ENCODE peak calls at places on chromosomes 3 and 15, in eight cellular contexts. E, A, N, L, K, J, F and M are unnamed samples.

GRCh38 chr3:14124223-14124614 is 451 bp downstream of the CHCHD4 start:
- DNase-seq in E (peak; percentile 61), A (peak; percentile 69), N (no peak), L (peak; percentile 48), K (peak; percentile 76), J (no peak), F (peak; percentile 58), M (no peak)

GRCh38 chr15:101017041-101017754 is 98.0 kb downstream of the LRRK1 start:
- DNase-seq in E (no peak), A (no peak), N (peak; percentile 46), L (no peak), K (no peak), J (no peak), F (no peak), M (no peak)

GRCh38 chr15:35603298-35603697 is 57.3 kb upstream of the DPH6 start:
- DNase-seq in E (peak; percentile 62), A (no peak), N (no peak), L (peak; percentile 25), K (no peak), J (peak; percentile 84), F (peak; percentile 73), M (no peak)

GRCh38 chr3:197444793-197445403 is 110.9 kb downstream of the BDH1 start:
- DNase-seq in E (no peak), A (no peak), N (no peak), L (no peak), K (no peak), J (no peak), F (no peak), M (no peak)

GRCh38 chr3:171284308-171285075 is 175.7 kb downstream of the TNIK start:
- DNase-seq in E (peak; percentile 94), A (peak; percentile 21), N (no peak), L (peak; percentile 76), K (peak; percentile 36), J (peak; percentile 98), F (peak; percentile 98), M (no peak)

GRCh38 chr3:109532257-109533216 is 195.2 kb upstream of the DPPA4 start:
- DNase-seq in E (peak; percentile 88), A (peak; percentile 36), N (no peak), L (no peak), K (no peak), J (peak; percentile 81), F (peak; percentile 78), M (peak; percentile 13)

GRCh38 chr3:27293954-27294353 is 75.2 kb downstream of the NEK10 start:
- DNase-seq in E (peak; percentile 88), A (no peak), N (no peak), L (no peak), K (no peak), J (peak; percentile 20), F (no peak), M (no peak)

GRCh38 chr15:84878504-84878903 is 6.0 kb upstream of the SLC28A1 start:
- DNase-seq in E (peak; percentile 79), A (peak; percentile 58), N (no peak), L (no peak), K (peak; percentile 51), J (peak; percentile 39), F (peak; percentile 73), M (no peak)

GRCh38 chr3:24315342-24315741 is 179.3 kb downstream of the THRB start:
- DNase-seq in E (no peak), A (no peak), N (no peak), L (no peak), K (no peak), J (no peak), F (no peak), M (no peak)

GRCh38 chr3:20924646-20925395 is 738.8 kb upstream of the SGO1 start:
- DNase-seq in E (peak; percentile 25), A (no peak), N (no peak), L (no peak), K (no peak), J (peak; percentile 43), F (no peak), M (no peak)

GRCh38 chr3:69994934-69995333 is 4.6 kb upstream of the SAMMSON start:
- DNase-seq in E (no peak), A (no peak), N (no peak), L (no peak), K (no peak), J (no peak), F (no peak), M (no peak)

GRCh38 chr15:66298803-66299251 is 5.5 kb downstream of the DIS3L start:
- DNase-seq in E (no peak), A (no peak), N (no peak), L (no peak), K (no peak), J (no peak), F (no peak), M (no peak)

GRCh38 chr3:168990111-168990510 is 673.4 kb downstream of the MECOM start:
- DNase-seq in E (no peak), A (no peak), N (no peak), L (no peak), K (no peak), J (no peak), F (no peak), M (no peak)

GRCh38 chr15:85756411-85757072 is 38.2 kb downstream of the KLHL25 start:
- DNase-seq in E (no peak), A (no peak), N (peak; percentile 60), L (no peak), K (no peak), J (no peak), F (peak; percentile 27), M (no peak)

GRCh38 chr15:77071338-77072223 is 672 bp upstream of the TSPAN3 start:
- DNase-seq in E (no peak), A (no peak), N (no peak), L (no peak), K (no peak), J (no peak), F (peak; percentile 60), M (no peak)

GRCh38 chr3:128492353-128493220 is at the start of gene GATA2:
- DNase-seq in E (peak; percentile 63), A (peak; percentile 76), N (peak; percentile 53), L (no peak), K (peak; percentile 25), J (peak; percentile 45), F (peak; percentile 59), M (no peak)

GRCh38 chr3:48268936-48269551 is 28.1 kb downstream of the ZNF589 start:
- DNase-seq in E (no peak), A (no peak), N (no peak), L (no peak), K (no peak), J (peak; percentile 42), F (no peak), M (peak; percentile 11)

GRCh38 chr15:59746777-59747176 is 57.7 kb upstream of the BNIP2 start:
- DNase-seq in E (no peak), A (no peak), N (no peak), L (no peak), K (no peak), J (no peak), F (no peak), M (no peak)

GRCh38 chr15:77446840-77447390 is 26.2 kb downstream of the HMG20A start:
- DNase-seq in E (no peak), A (no peak), N (no peak), L (no peak), K (no peak), J (no peak), F (no peak), M (no peak)

GRCh38 chr15:91114301-91114700 is 14.2 kb downstream of the SV2B start:
- DNase-seq in E (no peak), A (no peak), N (no peak), L (no peak), K (no peak), J (no peak), F (no peak), M (no peak)

GRCh38 chr3:78285032-78285728 is 1245.3 kb downstream of the ROBO2 start:
- DNase-seq in E (no peak), A (no peak), N (no peak), L (no peak), K (no peak), J (no peak), F (no peak), M (no peak)

GRCh38 chr15:88878720-88879184 is 16.6 kb downstream of the HAPLN3 start:
- DNase-seq in E (peak; percentile 58), A (peak; percentile 26), N (peak; percentile 77), L (no peak), K (no peak), J (peak; percentile 32), F (peak; percentile 70), M (no peak)

GRCh38 chr15:83219026-83219425 is 11.4 kb upstream of the HDGFL3 start:
- DNase-seq in E (no peak), A (no peak), N (no peak), L (no peak), K (no peak), J (peak; percentile 12), F (no peak), M (no peak)

GRCh38 chr15:52622791-52623190 is 54.0 kb upstream of the ARPP19 start:
- DNase-seq in E (no peak), A (no peak), N (no peak), L (no peak), K (no peak), J (no peak), F (no peak), M (no peak)
- H3K36me3 ChIP-seq in E (peaks cover 97% of the 10 kb centered on the region), A (no peaks in the 10 kb centered on the region), N (peaks cover 3% of the 10 kb centered on the region), L (peaks cover 7% of the 10 kb centered on the region), K (peaks cover 42% of the 10 kb centered on the region), J (no peaks in the 10 kb centered on the region), F (peaks cover 10% of the 10 kb centered on the region), M (peaks cover 12% of the 10 kb centered on the region)

GRCh38 chr15:74531144-74531811 is 9.7 kb upstream of the ARID3B start:
- DNase-seq in E (peak; percentile 19), A (no peak), N (peak; percentile 82), L (no peak), K (no peak), J (peak; percentile 98), F (peak; percentile 78), M (no peak)
- H3K4me3 ChIP-seq in E (no peak overlapping the region), A (no peak overlapping the region), N (no peak overlapping the region), L (no peak overlapping the region), K (no peak overlapping the region), J (no peak overlapping the region), F (no peak overlapping the region), M (no peak overlapping the region)

GRCh38 chr15:93048426-93048721 is 40.6 kb downstream of the RGMA start:
- DNase-seq in E (no peak), A (no peak), N (no peak), L (no peak), K (no peak), J (no peak), F (no peak), M (no peak)
- H3K36me3 ChIP-seq in E (peaks cover 52% of the 10 kb centered on the region), A (no peaks in the 10 kb centered on the region), N (no peaks in the 10 kb centered on the region), L (no peaks in the 10 kb centered on the region), K (peaks cover 55% of the 10 kb centered on the region), J (no peaks in the 10 kb centered on the region), F (no peaks in the 10 kb centered on the region), M (no peaks in the 10 kb centered on the region)

GRCh38 chr15:40927497-40928346 is 1.4 kb upstream of the DLL4 start:
- DNase-seq in E (peak; percentile 36), A (no peak), N (peak; percentile 76), L (no peak), K (no peak), J (no peak), F (peak; percentile 24), M (no peak)

GRCh38 chr15:40928351-40928974 is 677 bp upstream of the DLL4 start:
- DNase-seq in E (no peak), A (no peak), N (peak; percentile 82), L (no peak), K (no peak), J (no peak), F (no peak), M (no peak)

GRCh38 chr15:40925495-40925862 is 3.7 kb upstream of the DLL4 start:
- DNase-seq in E (no peak), A (no peak), N (no peak), L (no peak), K (no peak), J (no peak), F (no peak), M (no peak)

GRCh38 chr15:40926659-40927496 is 2.3 kb upstream of the DLL4 start:
- DNase-seq in E (no peak), A (no peak), N (no peak), L (no peak), K (no peak), J (no peak), F (no peak), M (no peak)

GRCh38 chr15:40925863-40926658 is 3.1 kb upstream of the DLL4 start:
- DNase-seq in E (no peak), A (no peak), N (no peak), L (no peak), K (no peak), J (peak; percentile 23), F (peak; percentile 55), M (no peak)
- H3K4me3 ChIP-seq in E (peak overlapping the region; percentile 52), A (no peak overlapping the region), N (no peak overlapping the region), L (peak overlapping the region; percentile 32), K (no peak overlapping the region), J (no peak overlapping the region), F (peak overlapping the region; percentile 46), M (peak overlapping the region; percentile 32)